ENCODE peak calls at places on chromosomes 4 and X, in five cellular contexts. L is K562, O is HepG2, W is H1, M is GM12878. B is an unnamed sample.

GRCh38 chrX:69229436-69229835 is 64.2 kb upstream of the PJA1 start:
- DNase-seq in L (no peak), O (no peak), W (no peak), M (no peak), B (no peak)

GRCh38 chr4:71344067-71344466 is 5.2 kb downstream of the SLC4A4 start:
- DNase-seq in L (no peak), O (no peak), W (no peak), M (no peak), B (no peak)

GRCh38 chr4:27176400-27176799 is 315.8 kb downstream of the STIM2 start:
- DNase-seq in L (no peak), O (peak; percentile 14), W (no peak), M (no peak), B (peak; percentile 26)

GRCh38 chrX:119230850-119231249 is 5.2 kb upstream of the PGRMC1 start:
- DNase-seq in L (no peak), O (no peak), W (no peak), M (no peak), B (no peak)

GRCh38 chr4:10164877-10165283 is 48.3 kb upstream of the WDR1 start:
- DNase-seq in L (peak; percentile 68), O (peak; percentile 14), W (peak; percentile 15), M (no peak), B (peak; percentile 44)

GRCh38 chr4:182642831-182643230 is 274.4 kb downstream of the DCTD start:
- DNase-seq in L (no peak), O (peak; percentile 9), W (no peak), M (no peak), B (no peak)

GRCh38 chr4:3865986-3866812 is 100.0 kb downstream of the ADRA2C start:
- DNase-seq in L (no peak), O (no peak), W (no peak), M (no peak), B (no peak)

GRCh38 chr4:25928320-25928955 is 14.4 kb downstream of the SMIM20 start:
- DNase-seq in L (no peak), O (no peak), W (no peak), M (no peak), B (no peak)

GRCh38 chr4:7788193-7788592 is 151.5 kb downstream of the AFAP1 start:
- DNase-seq in L (peak; percentile 24), O (no peak), W (no peak), M (no peak), B (no peak)

GRCh38 chrX:53713987-53714579 is 27.6 kb upstream of the HUWE1 start:
- DNase-seq in L (no peak), O (no peak), W (no peak), M (peak; percentile 52), B (no peak)

GRCh38 chr4:105951198-105951597 is 55.9 kb downstream of the NPNT start:
- DNase-seq in L (no peak), O (no peak), W (no peak), M (no peak), B (no peak)

GRCh38 chrX:103614999-103615398 is 7.2 kb downstream of the TCEAL3 start:
- DNase-seq in L (no peak), O (no peak), W (no peak), M (no peak), B (no peak)

GRCh38 chr4:168516841-168517240 is 20.0 kb downstream of the PALLD start:
- DNase-seq in L (no peak), O (no peak), W (no peak), M (no peak), B (no peak)

GRCh38 chr4:168522829-168523228 is 26.0 kb downstream of the PALLD start:
- DNase-seq in L (no peak), O (no peak), W (no peak), M (no peak), B (no peak)

GRCh38 chr4:168521736-168522135 is 24.9 kb downstream of the PALLD start:
- DNase-seq in L (no peak), O (no peak), W (no peak), M (no peak), B (no peak)

GRCh38 chr4:168522371-168522770 is 25.5 kb downstream of the PALLD start:
- DNase-seq in L (no peak), O (no peak), W (no peak), M (no peak), B (no peak)

GRCh38 chr4:168519576-168519975 is 22.7 kb downstream of the PALLD start:
- DNase-seq in L (no peak), O (no peak), W (no peak), M (no peak), B (no peak)
- TF ChIP-seq RAD21 in L (no peak), O (no peak), W (no peak), M (no peak), B (no peak)

GRCh38 chrX:41616935-41617334 is 71.8 kb upstream of the GPR34 start:
- DNase-seq in L (no peak), O (peak; percentile 12), W (no peak), M (no peak), B (no peak)

GRCh38 chrX:41619221-41619620 is 69.6 kb upstream of the GPR34 start:
- DNase-seq in L (no peak), O (no peak), W (no peak), M (no peak), B (no peak)

GRCh38 chrX:41616255-41616654 is 72.5 kb upstream of the GPR34 start:
- DNase-seq in L (no peak), O (peak; percentile 13), W (no peak), M (no peak), B (no peak)

DNA sequence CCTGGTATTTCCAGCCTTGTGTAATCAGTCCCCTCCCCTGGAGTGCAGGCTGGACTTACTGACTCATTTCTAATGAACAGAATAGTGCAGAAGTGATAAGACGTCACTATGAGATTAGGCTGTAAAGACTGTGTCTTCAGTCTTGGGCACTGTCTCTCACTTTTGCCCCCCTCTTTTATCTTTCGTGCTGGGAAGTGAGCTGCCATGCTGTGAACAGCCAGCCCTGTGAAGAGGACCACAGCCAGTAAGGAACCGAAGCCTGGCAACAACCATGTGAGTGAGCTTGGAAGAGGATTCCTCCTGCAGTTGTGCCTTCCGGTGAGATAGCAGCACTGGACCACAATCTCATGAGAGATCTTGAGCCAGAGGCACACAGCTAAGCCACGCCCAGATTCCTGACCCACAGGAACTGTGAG is 67.5 kb upstream of the GPR34 start:
- DNase-seq in L (peak; percentile 20), O (no peak), W (no peak), M (no peak), B (no peak)
- TF ChIP-seq SRF in L (no peak), O (no peak), W (no peak), M (no peak), B (no peak)

GRCh38 chr4:113103556-113103955 is 54.1 kb downstream of the ANK2 start:
- DNase-seq in L (no peak), O (no peak), W (no peak), M (no peak), B (no peak)

GRCh38 chr4:113101669-113102068 is 52.2 kb downstream of the ANK2 start:
- DNase-seq in L (no peak), O (peak; percentile 3), W (no peak), M (no peak), B (no peak)

GRCh38 chr4:113109106-113109740 is 59.8 kb downstream of the ANK2 start:
- DNase-seq in L (no peak), O (peak; percentile 46), W (no peak), M (no peak), B (no peak)

GRCh38 chr4:113106076-113106475 is 56.6 kb downstream of the ANK2 start:
- DNase-seq in L (no peak), O (peak; percentile 59), W (no peak), M (no peak), B (peak; percentile 23)
- TF ChIP-seq MAX in L (no peak), O (no peak), W (no peak), M (no peak), B (no peak)

GRCh38 chr4:51932684-51933083 is 87.5 kb downstream of the LRRC66 start:
- DNase-seq in L (no peak), O (no peak), W (no peak), M (no peak), B (no peak)

GRCh38 chr4:51931461-51931860 is 88.5 kb downstream of the DCUN1D4 start:
- DNase-seq in L (no peak), O (no peak), W (no peak), M (no peak), B (no peak)

GRCh38 chr4:51930557-51930956 is 87.6 kb downstream of the DCUN1D4 start:
- DNase-seq in L (no peak), O (no peak), W (no peak), M (no peak), B (no peak)

GRCh38 chr4:51932261-51932660 is 87.9 kb downstream of the LRRC66 start:
- DNase-seq in L (no peak), O (no peak), W (no peak), M (no peak), B (no peak)
- TF ChIP-seq RAD21 in L (no peak), O (no peak), W (no peak), M (no peak), B (no peak)

GRCh38 chr4:88967883-88968316 is 89.1 kb downstream of the FAM13A start:
- DNase-seq in L (no peak), O (no peak), W (no peak), M (no peak), B (no peak)

GRCh38 chr4:88965053-88965452 is 91.9 kb downstream of the FAM13A start:
- DNase-seq in L (no peak), O (no peak), W (no peak), M (no peak), B (no peak)

GRCh38 chr4:88962430-88962829 is 94.6 kb downstream of the FAM13A start:
- DNase-seq in L (no peak), O (no peak), W (no peak), M (no peak), B (no peak)

GRCh38 chr4:88963817-88964216 is 93.2 kb downstream of the FAM13A start:
- DNase-seq in L (no peak), O (no peak), W (no peak), M (no peak), B (no peak)

GRCh38 chr4:88964450-88964849 is 92.5 kb downstream of the FAM13A start:
- DNase-seq in L (no peak), O (no peak), W (no peak), M (no peak), B (peak; percentile 3)
- TF ChIP-seq SRF in L (no peak), O (no peak), W (no peak), M (no peak), B (no peak)

DNA sequence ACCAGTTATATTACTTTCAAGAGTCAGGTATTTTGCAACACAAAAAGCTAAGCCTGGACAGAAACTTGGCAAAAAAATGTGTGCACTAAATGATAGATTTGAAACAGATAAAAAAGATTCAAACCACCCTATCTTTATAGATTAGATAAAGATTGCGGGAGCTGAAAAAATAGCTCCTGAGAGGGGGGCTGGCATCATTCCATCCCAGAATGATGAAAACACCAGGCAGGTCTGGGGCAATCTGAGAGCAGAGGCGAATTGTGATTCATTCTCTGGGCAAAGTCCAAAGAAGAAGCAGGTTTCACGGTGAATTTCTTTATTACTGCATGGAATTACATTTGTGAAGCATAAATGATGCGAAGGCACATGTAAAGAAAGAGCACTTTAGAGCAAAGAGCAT is 168.5 kb upstream of the DMD start:
- DNase-seq in L (no peak), O (no peak), W (no peak), M (no peak), B (no peak)
- TF ChIP-seq MAX in L (no peak), O (no peak), W (no peak), M (no peak), B (no peak)

GRCh38 chrX:154750301-154751120 is at the start of gene GAB3:
- DNase-seq in L (peak; percentile 27), O (no peak), W (no peak), M (no peak), B (no peak)
- TF ChIP-seq RAD21 in L (no peak), O (no peak), W (no peak), M (no peak), B (no peak)

B was measured in HCT116.